ENCODE peak calls at places on chromosomes 12 and 14, in seven cellular contexts. R, H, G, A, N, K and X are unnamed samples.

GRCh38 chr14:81435578-81436295 is 35.6 kb upstream of the STON2 start:
- DNase-seq in R (no peak), H (peak; percentile 63), G (peak; percentile 2), A (peak; percentile 70), N (peak; percentile 78), K (no peak), X (peak; percentile 85)

GRCh38 chr12:52508211-52508610 is 12.0 kb downstream of the KRT5 start:
- DNase-seq in R (no peak), H (no peak), G (no peak), A (no peak), N (no peak), K (no peak), X (no peak)

GRCh38 chr12:70733385-70733784 is 96.2 kb upstream of the PTPRB start:
- DNase-seq in R (peak; percentile 29), H (no peak), G (peak; percentile 67), A (no peak), N (no peak), K (no peak), X (no peak)

GRCh38 chr14:61396279-61396678 is 74.9 kb downstream of the PRKCH start:
- DNase-seq in R (no peak), H (no peak), G (no peak), A (no peak), N (no peak), K (no peak), X (no peak)

GRCh38 chr14:71175491-71175890 is 268.2 kb downstream of the PCNX1 start:
- DNase-seq in R (peak; percentile 15), H (no peak), G (no peak), A (no peak), N (no peak), K (no peak), X (no peak)

GRCh38 chr12:113271853-113272561 is 50.7 kb downstream of the TPCN1 start:
- DNase-seq in R (peak; percentile 16), H (peak; percentile 67), G (peak; percentile 83), A (peak; percentile 88), N (peak; percentile 94), K (peak; percentile 74), X (no peak)

GRCh38 chr12:54437243-54437642 is 18.2 kb upstream of the ITGA5 start:
- DNase-seq in R (no peak), H (no peak), G (no peak), A (no peak), N (no peak), K (no peak), X (no peak)

GRCh38 chr12:104763163-104763805 is 194.8 kb downstream of the SLC41A2 start:
- DNase-seq in R (no peak), H (no peak), G (peak; percentile 38), A (no peak), N (no peak), K (no peak), X (no peak)

GRCh38 chr12:95942532-95943230 is at the start of gene CCDC38:
- DNase-seq in R (peak; percentile 80), H (peak; percentile 93), G (peak; percentile 28), A (peak; percentile 82), N (peak; percentile 91), K (peak; percentile 33), X (peak; percentile 94)
- TF ChIP-seq POLR2A in R (no peak), H (peak; percentile 72), G (no peak), A (no peak), N (peak; percentile 19), K (no peak), X (no peak)

DNA sequence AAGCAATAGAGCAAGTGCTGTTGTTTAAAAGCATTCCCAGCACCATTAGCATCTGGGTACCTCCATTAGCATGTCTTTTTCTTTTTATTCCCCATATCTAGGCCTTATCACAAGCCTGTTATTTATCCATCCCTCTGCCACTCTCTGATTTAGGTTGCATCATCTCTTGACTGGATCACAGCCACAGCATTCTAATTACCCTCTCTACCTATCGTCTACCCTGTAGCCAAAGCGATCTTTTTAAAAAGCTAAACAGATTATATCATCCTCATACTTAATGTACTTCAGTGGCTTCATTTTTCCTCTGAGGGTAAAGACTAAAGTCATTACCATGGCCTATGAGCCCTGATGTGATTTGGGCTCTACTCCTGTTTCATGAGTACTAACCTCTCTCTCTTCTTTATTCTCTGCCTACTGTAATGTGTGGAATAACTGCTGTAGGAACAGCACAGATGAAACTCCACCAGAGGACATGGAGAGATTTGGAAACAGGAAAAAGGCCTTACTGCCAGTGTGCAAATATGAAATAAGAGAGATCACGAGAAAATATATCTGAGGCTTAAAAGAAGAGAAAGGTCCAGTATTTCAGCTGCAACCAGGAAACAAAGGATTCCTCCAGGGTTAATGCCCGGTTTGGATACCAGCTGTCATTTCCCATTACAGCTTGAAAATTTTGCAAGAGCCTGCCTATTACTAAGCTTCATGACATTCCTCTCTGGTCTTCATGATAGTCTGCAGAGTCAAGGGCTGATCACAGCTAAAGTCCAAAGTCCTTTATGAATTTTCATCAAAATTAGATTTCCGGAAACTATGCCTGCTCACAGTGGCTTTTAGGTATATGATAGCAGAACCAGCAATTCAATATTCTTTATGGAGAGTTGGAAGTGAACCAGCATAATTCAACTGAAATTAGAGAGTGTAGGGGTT is 422.5 kb upstream of the PDE3A start:
- DNase-seq in R (no peak), H (no peak), G (peak; percentile 57), A (no peak), N (no peak), K (no peak), X (no peak)
- H3K4me3 ChIP-seq in R (no peak overlapping the region), H (no peak overlapping the region), G (no peak overlapping the region), A (no peak overlapping the region), N (no peak overlapping the region), K (no peak overlapping the region), X (no peak overlapping the region)

GRCh38 chr12:94150483-94151225 is 2.3 kb downstream of the PLXNC1 start:
- DNase-seq in R (no peak), H (peak; percentile 54), G (no peak), A (peak; percentile 64), N (no peak), K (no peak), X (peak; percentile 91)
- TF ChIP-seq POLR2A in R (no peak), H (no peak), G (no peak), A (no peak), N (no peak), K (no peak), X (no peak)

DNA sequence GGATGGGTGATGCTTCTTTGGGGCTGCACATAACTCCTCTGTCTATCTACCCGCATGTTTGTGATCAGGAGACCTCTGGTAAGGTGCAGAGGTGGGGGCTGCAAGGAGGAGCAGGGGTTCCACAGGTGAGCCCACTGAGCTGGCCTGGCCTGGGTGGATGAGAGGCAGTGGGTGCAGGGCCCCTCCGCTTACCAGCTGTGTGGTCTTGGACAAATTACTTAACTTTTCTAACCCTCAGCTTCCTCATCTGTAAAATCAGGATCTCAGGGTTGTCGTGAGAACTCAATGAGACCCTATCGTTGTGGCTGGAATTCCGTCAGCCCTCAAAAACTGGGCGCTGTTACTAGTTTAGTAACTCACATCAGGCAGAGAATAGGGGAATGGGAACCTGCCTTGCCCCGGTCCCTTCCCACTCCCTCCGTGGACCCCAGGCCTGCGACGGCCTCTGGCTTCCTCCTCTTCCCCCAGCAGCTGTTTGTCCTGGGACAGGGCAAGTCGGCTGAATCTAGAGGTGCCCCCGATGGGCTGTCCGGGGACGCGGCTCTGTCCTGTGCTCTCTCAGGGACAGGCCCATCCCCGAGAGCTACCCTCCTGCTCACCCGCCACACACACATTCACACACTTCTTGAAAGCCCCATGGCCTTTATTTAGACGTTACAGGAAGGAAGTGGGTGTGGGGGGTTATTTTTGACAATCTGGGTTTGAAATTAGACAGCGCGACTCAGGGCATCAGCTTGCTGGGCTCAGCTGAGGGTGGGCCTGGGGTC is 7.6 kb downstream of the PTPN6 start:
- DNase-seq in R (no peak), H (no peak), G (no peak), A (no peak), N (peak; percentile 68), K (no peak), X (peak; percentile 92)
- H3K4me3 ChIP-seq in R (no peak overlapping the region), H (no peak overlapping the region), G (no peak overlapping the region), A (peak overlapping the region; percentile 22), N (no peak overlapping the region), K (no peak overlapping the region), X (peak overlapping the region; percentile 14)

GRCh38 chr12:56299853-56300643 is at the start of gene CS:
- DNase-seq in R (peak; percentile 99), H (peak; percentile 100), G (peak; percentile 95), A (peak; percentile 99), N (peak; percentile 100), K (peak; percentile 98), X (peak; percentile 100)
- TF ChIP-seq POLR2A in R (peak; percentile 62), H (peak; percentile 83), G (peak; percentile 47), A (peak; percentile 90), N (peak; percentile 82), K (peak; percentile 40), X (no peak)

GRCh38 chr14:76810525-76810924 is 2.2 kb downstream of the ANGEL1 start:
- DNase-seq in R (no peak), H (no peak), G (no peak), A (no peak), N (no peak), K (no peak), X (no peak)
- H3K4me3 ChIP-seq in R (no peak overlapping the region), H (no peak overlapping the region), G (no peak overlapping the region), A (peak overlapping the region; percentile 89), N (peak overlapping the region; percentile 89), K (peak overlapping the region; percentile 77), X (peak overlapping the region; percentile 83)

DNA sequence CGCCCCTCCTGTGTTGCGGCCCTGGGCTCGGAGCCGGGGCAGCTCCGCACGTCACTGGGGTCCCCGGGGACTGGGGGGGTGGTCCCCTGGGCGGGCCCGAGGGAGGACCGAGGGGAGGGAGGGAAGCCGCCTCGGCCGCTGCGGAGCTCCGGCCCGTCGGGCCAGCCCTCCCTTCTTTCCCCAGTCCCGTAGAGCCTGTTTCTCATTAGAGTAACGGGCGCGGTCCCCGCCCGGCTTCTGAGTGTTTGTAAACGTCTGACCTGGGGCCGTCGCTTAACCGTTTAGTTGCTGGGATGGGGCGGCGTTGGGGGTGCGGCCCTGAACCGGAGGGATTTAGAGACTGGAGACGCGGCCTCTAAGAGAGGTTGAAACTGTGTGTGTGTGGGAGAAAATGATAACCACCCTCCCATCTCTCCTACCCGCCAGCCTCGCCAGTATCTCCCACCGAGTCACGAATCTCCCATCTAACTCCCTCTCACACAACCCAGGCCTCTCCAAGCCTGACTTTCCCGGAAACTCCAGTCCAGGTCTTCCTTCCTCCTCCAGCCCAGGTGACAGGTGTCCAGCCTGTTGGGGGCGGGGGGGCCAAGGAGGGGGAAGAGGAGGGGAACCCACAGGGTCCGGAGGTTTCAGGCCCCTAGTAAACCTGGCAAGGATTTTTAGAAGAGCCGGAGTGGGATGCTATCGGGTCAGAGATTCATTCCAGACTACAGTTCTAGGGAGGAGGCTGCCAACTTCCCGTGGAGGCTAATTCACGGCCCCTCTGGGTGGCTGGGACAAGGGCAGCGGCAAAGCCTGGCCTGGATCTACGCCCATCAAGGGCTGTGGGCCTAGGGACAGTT is 1.1 kb upstream of the NFATC4 start:
- DNase-seq in R (peak; percentile 91), H (peak; percentile 58), G (peak; percentile 89), A (peak; percentile 96), N (peak; percentile 96), K (peak; percentile 84), X (peak; percentile 93)
- TF ChIP-seq POLR2A in R (peak; percentile 60), H (no peak), G (no peak), A (peak; percentile 67), N (peak; percentile 66), K (peak; percentile 55), X (no peak)